ENCODE peak calls at places on chromosomes 6 and 20, in six cellular contexts. G is AG10803, S is HCT116, L is lower lobe of right lung, Z is sigmoid colon, F is mesothelial cell of epicardium. M is an unnamed sample.

GRCh38 chr6:169556758-169557505 is 144.9 kb downstream of the WDR27 start:
- DNase-seq in G (peak; percentile 17), S (no peak), L (no peak), Z (no peak), F (no peak), M (no peak)

GRCh38 chr20:48721324-48722001 is 106.3 kb downstream of the PREX1 start:
- DNase-seq in G (no peak), S (no peak), L (no peak), Z (no peak), F (no peak), M (no peak)

GRCh38 chr6:14165091-14165490 is 47.5 kb downstream of the CD83 start:
- DNase-seq in G (peak; percentile 82), S (no peak), L (no peak), Z (no peak), F (no peak), M (no peak)

GRCh38 chr20:1822564-1823420 is 72.4 kb upstream of the SIRPA start:
- DNase-seq in G (no peak), S (no peak), L (no peak), Z (no peak), F (no peak), M (no peak)

GRCh38 chr6:75170666-75171065 is 35.2 kb downstream of the COL12A1 start:
- DNase-seq in G (no peak), S (no peak), L (no peak), Z (no peak), F (no peak), M (no peak)

GRCh38 chr6:13668291-13668928 is 43.2 kb downstream of the RANBP9 start:
- DNase-seq in G (no peak), S (no peak), L (no peak), Z (no peak), F (no peak), M (no peak)

GRCh38 chr6:2971420-2972218 is at the start of gene SERPINB6:
- DNase-seq in G (peak; percentile 85), S (no peak), L (peak; percentile 89), Z (peak; percentile 95), F (peak; percentile 55), M (peak; percentile 64)

GRCh38 chr6:158194487-158195280 is 26.5 kb downstream of the GTF2H5 start:
- DNase-seq in G (no peak), S (no peak), L (no peak), Z (no peak), F (no peak), M (no peak)

GRCh38 chr20:32970115-32970972 is 33.9 kb downstream of the SUN5 start:
- DNase-seq in G (no peak), S (no peak), L (no peak), Z (peak; percentile 57), F (no peak), M (no peak)

GRCh38 chr6:150314230-150315188 is 54.3 kb upstream of the IYD start:
- DNase-seq in G (no peak), S (no peak), L (no peak), Z (no peak), F (no peak), M (no peak)

GRCh38 chr6:31541059-31541657 is 645 bp downstream of the DDX39B start:
- DNase-seq in G (peak; percentile 65), S (no peak), L (no peak), Z (no peak), F (no peak), M (peak; percentile 54)

GRCh38 chr20:47576516-47577033 is 74.9 kb downstream of the NCOA3 start:
- DNase-seq in G (peak; percentile 54), S (peak; percentile 85), L (peak; percentile 51), Z (peak; percentile 78), F (peak; percentile 27), M (no peak)

GRCh38 chr20:63124782-63125580 is 91.0 kb downstream of the YTHDF1 start:
- DNase-seq in G (no peak), S (no peak), L (peak; percentile 29), Z (peak; percentile 47), F (peak; percentile 5), M (no peak)

GRCh38 chr6:10425177-10425972 is 10.5 kb upstream of the TFAP2A start:
- DNase-seq in G (no peak), S (no peak), L (no peak), Z (no peak), F (no peak), M (no peak)

GRCh38 chr6:11121851-11122250 is 10.3 kb upstream of the ERVFRD-1 start:
- DNase-seq in G (no peak), S (no peak), L (no peak), Z (no peak), F (no peak), M (no peak)

GRCh38 chr6:606829-607379 is 50.0 kb downstream of the HUS1B start:
- DNase-seq in G (no peak), S (no peak), L (no peak), Z (no peak), F (no peak), M (no peak)

GRCh38 chr20:63708301-63709148 is 686 bp downstream of the ZGPAT start:
- DNase-seq in G (no peak), S (no peak), L (peak; percentile 53), Z (peak; percentile 68), F (peak; percentile 27), M (no peak)

GRCh38 chr6:22583927-22584326 is 14.6 kb downstream of the HDGFL1 start:
- DNase-seq in G (no peak), S (no peak), L (no peak), Z (no peak), F (no peak), M (no peak)

GRCh38 chr20:3698511-3699436 is 13.6 kb downstream of the SIGLEC1 start:
- DNase-seq in G (no peak), S (no peak), L (no peak), Z (no peak), F (no peak), M (no peak)

GRCh38 chr6:125918681-125919566 is 37.6 kb upstream of the HINT3 start:
- DNase-seq in G (peak; percentile 70), S (no peak), L (no peak), Z (peak; percentile 67), F (no peak), M (no peak)

GRCh38 chr6:143805832-143806281 is 37.3 kb upstream of the LTV1 start:
- DNase-seq in G (peak; percentile 18), S (no peak), L (no peak), Z (no peak), F (no peak), M (no peak)

GRCh38 chr6:11196511-11197174 is 35.8 kb downstream of the NEDD9 start:
- DNase-seq in G (peak; percentile 95), S (no peak), L (no peak), Z (no peak), F (no peak), M (no peak)

GRCh38 chr6:1263850-1264377 is 48.0 kb upstream of the FOXQ1 start:
- DNase-seq in G (no peak), S (no peak), L (no peak), Z (no peak), F (no peak), M (no peak)

GRCh38 chr6:105902401-105903031 is 183.6 kb upstream of the PRDM1 start:
- DNase-seq in G (peak; percentile 90), S (no peak), L (no peak), Z (no peak), F (no peak), M (no peak)

GRCh38 chr20:62989201-62989601 is 17.6 kb downstream of the BHLHE23 start:
- DNase-seq in G (no peak), S (no peak), L (no peak), Z (no peak), F (no peak), M (no peak)

GRCh38 chr20:50003253-50003656 is 20.5 kb downstream of the SNAI1 start:
- DNase-seq in G (peak; percentile 87), S (no peak), L (no peak), Z (no peak), F (no peak), M (no peak)

GRCh38 chr20:33071198-33071597 is 8.2 kb upstream of the BPIFB4 start:
- DNase-seq in G (no peak), S (no peak), L (no peak), Z (no peak), F (no peak), M (no peak)

GRCh38 chr20:49989234-49990065 is 6.7 kb downstream of the SNAI1 start:
- DNase-seq in G (peak; percentile 93), S (no peak), L (peak; percentile 57), Z (peak; percentile 90), F (no peak), M (no peak)

GRCh38 chr6:111709615-111710398 is 104.1 kb upstream of the TRAF3IP2 start:
- DNase-seq in G (peak; percentile 78), S (peak; percentile 48), L (no peak), Z (peak; percentile 88), F (no peak), M (no peak)

DNA sequence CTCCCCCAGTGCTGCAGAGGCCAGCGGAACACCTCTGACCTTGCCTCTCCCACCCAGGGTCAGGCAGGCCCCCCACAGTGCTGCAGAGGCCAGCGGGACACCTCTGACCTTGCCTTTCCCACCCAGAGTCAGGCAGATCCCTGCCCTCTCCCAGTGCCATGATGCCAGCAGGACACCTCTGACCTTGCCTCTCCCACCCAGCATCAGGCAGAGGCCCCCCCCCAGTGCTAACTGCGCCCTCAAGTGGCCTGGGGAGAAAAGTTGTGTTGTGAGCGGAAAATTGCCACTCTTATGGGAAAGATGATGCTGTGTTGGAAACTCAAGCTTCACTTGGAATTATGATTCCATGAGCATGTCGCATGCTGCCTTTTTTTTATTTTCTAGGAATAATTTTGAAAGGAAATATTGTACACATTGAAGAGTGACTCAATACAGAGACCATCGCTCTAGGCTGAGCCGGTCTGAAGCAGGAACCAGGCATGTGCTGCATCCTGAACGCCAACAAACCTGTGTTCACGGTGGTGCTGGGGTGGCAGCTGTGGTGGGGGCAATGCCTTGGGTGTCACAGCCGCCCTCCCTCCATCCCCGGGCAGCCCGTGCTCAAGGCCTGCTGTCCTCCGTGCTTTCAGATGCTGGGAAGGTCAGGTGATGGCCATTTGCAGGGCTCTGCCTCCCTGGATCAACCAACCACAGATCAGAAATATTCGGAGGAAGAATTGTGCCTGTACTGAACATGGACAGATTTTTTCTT is 98.6 kb downstream of the CDH4 start:
- DNase-seq in G (no peak), S (no peak), L (no peak), Z (peak; percentile 26), F (no peak), M (no peak)
- TF ChIP-seq CTCF in G (no peak), S (no peak), L (no peak), Z (no peak), F (no peak), M (no peak)

GRCh38 chr6:147841749-147842148 is 333.3 kb downstream of the SAMD5 start:
- DNase-seq in G (no peak), S (no peak), L (no peak), Z (no peak), F (no peak), M (no peak)
- TF ChIP-seq CTCF in G (no peak), S (no peak), L (no peak), Z (no peak), F (no peak), M (no peak)

GRCh38 chr20:46023148-46023484 is 5.9 kb upstream of the SLC12A5 start:
- DNase-seq in G (no peak), S (no peak), L (no peak), Z (no peak), F (no peak), M (no peak)
- TF ChIP-seq CTCF in G (no peak), S (no peak), L (no peak), Z (peak; percentile 9), F (no peak), M (no peak)

DNA sequence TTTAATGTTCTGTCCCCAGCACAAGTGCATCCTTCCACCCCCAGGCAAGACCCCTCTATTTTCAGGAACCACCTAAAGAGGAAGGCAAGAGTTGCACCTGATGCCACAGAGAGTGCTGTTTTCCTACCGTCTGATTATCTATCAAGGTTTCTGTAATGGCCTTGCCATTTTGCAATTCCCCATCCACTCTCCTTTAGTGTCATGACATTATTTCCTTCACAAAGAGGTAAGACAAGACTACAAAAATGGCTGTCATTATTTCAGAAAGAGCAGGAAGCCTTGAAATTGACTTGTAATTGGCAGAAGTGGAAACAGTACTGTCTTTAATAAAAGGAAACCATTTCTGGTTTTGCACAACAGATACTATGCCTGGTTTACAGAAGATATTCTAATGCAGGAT is 426.7 kb downstream of the PTPRT start:
- DNase-seq in G (no peak), S (no peak), L (no peak), Z (no peak), F (no peak), M (no peak)
- TF ChIP-seq CTCF in G (no peak), S (no peak), L (no peak), Z (no peak), F (no peak), M (no peak)

M was measured in omental fat pad.